ENCODE peak calls at places on chromosomes 4 and X, in eight cellular contexts. Q is NCI-H526 treated with DMSO at 0.1 percent for 48 hours; F is T-helper 17 cell; M is suprapubic skin; B is NCI-H1092 treated with DMSO at 0.1 percent for 48 hours; V is nucleus accumbens; O is NCI-H1930; S is effector memory CD8-positive, alpha-beta T cell. Z is an unnamed sample.

GRCh38 chr4:70577220-70577927 is 14.7 kb upstream of the AMBN start:
- DNase-seq in Q (no peak), F (no peak), M (no peak), B (no peak), V (no peak), O (no peak), S (no peak), Z (peak; percentile 29)

GRCh38 chr4:54929459-54929858 is 195.9 kb downstream of the KDR start:
- DNase-seq in Q (no peak), F (no peak), M (no peak), B (peak; percentile 87), V (peak; percentile 4), O (no peak), S (no peak), Z (no peak)

GRCh38 chrX:118975831-118976598 is 1.6 kb downstream of the LONRF3 start:
- DNase-seq in Q (peak; percentile 28), F (peak; percentile 68), M (peak; percentile 87), B (peak; percentile 20), V (no peak), O (no peak), S (peak; percentile 70), Z (peak; percentile 62)

GRCh38 chrX:41442824-41443560 is 4.2 kb upstream of the NYX start:
- DNase-seq in Q (no peak), F (no peak), M (no peak), B (no peak), V (no peak), O (no peak), S (no peak), Z (no peak)

GRCh38 chr4:189858445-189858844 is 82.2 kb upstream of the FRG1 start:
- DNase-seq in Q (no peak), F (no peak), M (no peak), B (no peak), V (no peak), O (no peak), S (no peak), Z (no peak)

GRCh38 chr4:8277356-8278008 is 7.9 kb downstream of the HTRA3 start:
- DNase-seq in Q (no peak), F (no peak), M (peak; percentile 59), B (no peak), V (no peak), O (no peak), S (no peak), Z (no peak)

GRCh38 chrX:1242901-1243402 is 25.7 kb upstream of the CSF2RA start:
- DNase-seq in Q (no peak), F (no peak), M (no peak), B (no peak), V (no peak), O (no peak), S (no peak), Z (no peak)

GRCh38 chr4:40301592-40301991 is 33.5 kb upstream of the CHRNA9 start:
- DNase-seq in Q (no peak), F (peak; percentile 60), M (no peak), B (no peak), V (no peak), O (no peak), S (peak; percentile 40), Z (no peak)

GRCh38 chr4:113825272-113825671 is 63.7 kb upstream of the CAMK2D start:
- DNase-seq in Q (no peak), F (no peak), M (no peak), B (no peak), V (no peak), O (no peak), S (no peak), Z (no peak)